ENCODE peak calls at places on chromosomes 4 and X, in nine cellular contexts. M, G, Z, C, P, J, V, S and Q are unnamed samples.

GRCh38 chr4:72629540-72629939 is 60.5 kb upstream of the ADAMTS3 start:
- DNase-seq in S (no peak), J (no peak), G (no peak), C (no peak), P (peak), Z (peak), V (no peak), M (no peak), Q (no peak)

GRCh38 chr4:55435136-55435535 is 39.4 kb downstream of the TMEM165 start:
- DNase-seq in M (no peak), G (no peak), C (no peak), P (no peak), S (no peak), V (no peak), Z (peak), J (no peak), Q (no peak)

GRCh38 chr4:190018201-190018920 is 8.7 kb downstream of the FRG2 start:
- DNase-seq in J (no peak), V (no peak), P (no peak), M (no peak), S (no peak), C (no peak), Z (no peak), G (no peak), Q (no peak)

GRCh38 chr4:98092833-98093439 is 50.3 kb downstream of the STPG2 start:
- DNase-seq in Z (peak), G (no peak), J (no peak), S (no peak), V (peak), M (no peak), P (no peak), C (no peak), Q (no peak)

GRCh38 chr4:73682508-73682907 is 57.9 kb upstream of the CXCL8 start:
- DNase-seq in V (no peak), J (no peak), P (no peak), M (no peak), S (no peak), G (no peak), Z (no peak), C (no peak), Q (no peak)

GRCh38 chrX:37776987-37777325 is 2.9 kb upstream of the CYBB start:
- DNase-seq in V (no peak), G (no peak), J (no peak), M (no peak), P (no peak), S (no peak), Z (no peak), C (no peak), Q (no peak)

GRCh38 chrX:23634181-23634580 is 33.1 kb upstream of the PRDX4 start:
- DNase-seq in Z (peak), P (no peak), M (no peak), C (no peak), G (no peak), J (no peak), V (no peak), S (no peak), Q (no peak)

GRCh38 chr4:67332627-67333026 is 212.7 kb downstream of the CENPC start:
- DNase-seq in G (no peak), M (peak), C (no peak), S (no peak), J (no peak), V (no peak), P (peak), Z (peak), Q (no peak)

GRCh38 chrX:15151267-15152196 is 118.4 kb downstream of the ASB9 start:
- DNase-seq in S (no peak), V (no peak), Z (peak), P (peak), G (no peak), C (no peak), M (no peak), J (no peak), Q (no peak)

GRCh38 chrX:18594079-18594478 is 77.8 kb downstream of the RS1 start:
- DNase-seq in Z (no peak), J (no peak), P (no peak), S (no peak), V (no peak), C (no peak), M (no peak), G (no peak), Q (no peak)

GRCh38 chrX:136708348-136708747 is 60.4 kb downstream of the CD40LG start:
- DNase-seq in Z (peak), P (no peak), G (no peak), S (no peak), C (no peak), M (no peak), V (no peak), J (no peak), Q (no peak)

DNA sequence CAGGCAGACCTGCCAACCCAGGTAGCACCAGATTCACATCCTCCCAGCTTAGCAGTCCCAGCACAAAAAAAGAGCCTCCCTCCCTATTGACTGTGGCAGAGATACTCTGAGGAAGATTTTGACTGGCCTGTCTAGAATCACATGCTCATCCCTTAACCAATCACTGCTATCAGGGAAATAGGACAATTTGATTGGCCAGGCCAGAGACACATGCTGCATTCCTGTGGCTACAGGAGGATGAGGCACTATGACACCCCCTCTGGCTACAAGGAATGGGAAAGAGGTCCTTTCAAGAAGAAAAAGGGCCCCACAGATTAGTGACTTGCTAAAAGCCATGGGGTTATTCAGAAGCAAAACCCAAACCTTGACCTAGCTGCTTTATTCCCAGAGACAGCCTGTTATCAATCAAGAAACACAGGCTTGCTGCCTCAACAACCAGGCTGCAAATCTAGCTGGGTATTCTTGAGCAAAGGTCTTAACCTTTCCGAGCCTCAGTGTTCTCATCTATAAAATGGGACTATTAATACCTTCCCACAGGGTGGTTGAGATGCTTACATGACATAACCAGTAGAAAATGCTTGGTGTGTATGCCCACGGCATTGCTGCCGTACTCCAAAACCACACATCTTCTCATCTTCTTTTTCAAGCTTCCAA is 147.6 kb downstream of the BCOR start:
- DNase-seq in J (no peak), V (no peak), S (no peak), M (no peak), P (peak), Z (peak), G (no peak), C (no peak), Q (no peak)
- TF ChIP-seq CTCF in J (no peak), V (no peak), S (no peak), M (no peak), P (no peak), Z (no peak), G (no peak), C (no peak), Q (no peak)

GRCh38 chr4:3783691-3784306 is 17.6 kb downstream of the ADRA2C start:
- DNase-seq in G (no peak), J (no peak), C (peak), M (peak), S (no peak), P (no peak), V (no peak), Z (peak), Q (no peak)
- TF ChIP-seq CTCF in G (peak), J (no peak), C (peak), M (peak), S (peak), P (no peak), V (no peak), Z (peak), Q (peak)

GRCh38 chr4:16764622-16765021 is 133.8 kb downstream of the LDB2 start:
- DNase-seq in P (no peak), Z (peak), V (peak), G (no peak), M (peak), C (no peak), J (no peak), S (no peak), Q (no peak)
- TF ChIP-seq CTCF in P (peak), Z (peak), V (peak), G (peak), M (peak), C (no peak), J (no peak), S (no peak), Q (peak)

GRCh38 chrX:30327762-30328161 is 18.6 kb upstream of the NR0B1 start:
- DNase-seq in M (no peak), Z (no peak), S (no peak), J (no peak), V (no peak), C (no peak), G (no peak), P (no peak), Q (no peak)
- TF ChIP-seq CTCF in M (peak), Z (no peak), S (no peak), J (no peak), V (no peak), C (no peak), G (no peak), P (no peak), Q (peak)

GRCh38 chr4:184511156-184511555 is 36.8 kb upstream of the IRF2 start:
- DNase-seq in J (no peak), C (no peak), M (no peak), P (no peak), Z (no peak), G (no peak), V (no peak), S (no peak), Q (no peak)

GRCh38 chr4:184503869-184504300 is 29.5 kb upstream of the IRF2 start:
- DNase-seq in C (no peak), V (no peak), G (no peak), P (no peak), Z (peak), M (no peak), S (no peak), J (no peak), Q (no peak)

GRCh38 chr4:184504385-184504784 is 30.0 kb upstream of the IRF2 start:
- DNase-seq in V (no peak), G (no peak), M (no peak), C (no peak), P (no peak), Z (no peak), J (no peak), S (no peak), Q (no peak)

GRCh38 chr4:184510431-184510830 is 36.1 kb upstream of the IRF2 start:
- DNase-seq in M (no peak), Z (peak), S (no peak), C (no peak), P (no peak), V (no peak), G (no peak), J (no peak), Q (no peak)

DNA sequence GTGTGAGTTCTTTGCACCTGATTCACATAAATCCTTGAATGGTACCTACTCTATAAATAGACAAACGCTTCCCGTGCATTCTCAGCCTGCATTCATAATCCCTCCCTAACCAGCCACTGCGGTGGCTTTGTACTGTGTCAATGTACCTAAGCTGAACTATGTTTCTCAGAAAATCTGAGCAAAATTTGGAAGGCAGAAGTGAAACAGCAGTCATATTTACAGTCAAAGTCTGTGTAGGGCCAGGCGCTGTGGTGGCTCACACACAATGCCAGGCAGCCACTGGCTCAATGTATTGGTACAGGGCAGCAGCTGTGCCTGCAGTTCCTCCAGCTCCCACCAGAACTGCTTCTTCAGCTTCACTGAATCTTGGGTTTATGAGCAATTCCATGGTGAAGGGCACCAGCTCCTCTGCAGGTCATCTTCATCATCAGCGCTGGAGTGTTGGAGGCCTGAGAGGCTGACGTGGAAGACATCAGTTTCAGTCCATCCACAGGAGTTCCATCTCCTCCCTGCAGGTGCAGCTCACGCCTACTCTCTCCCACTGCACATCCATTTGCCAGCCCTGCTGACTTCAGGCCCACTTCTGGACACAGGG is 32.3 kb upstream of the IRF2 start:
- DNase-seq in C (no peak), G (no peak), V (no peak), P (no peak), J (no peak), S (no peak), Z (no peak), M (peak), Q (no peak)
- TF ChIP-seq CTCF in C (no peak), G (no peak), V (peak), P (no peak), J (no peak), S (no peak), Z (peak), M (peak), Q (peak)

GRCh38 chr4:157221895-157222763 is 1.6 kb downstream of the GRIA2 start:
- DNase-seq in S (no peak), P (no peak), G (no peak), Z (no peak), M (peak), J (peak), V (no peak), C (no peak), Q (peak)
- TF ChIP-seq CTCF in S (no peak), P (no peak), G (no peak), Z (peak), M (peak), J (no peak), V (no peak), C (no peak), Q (peak)